ENCODE peak calls at places on chromosomes 5 and 9, in seven cellular contexts. One of them, this sample, is unnamed.

GRCh38 chr9:80699551-80699998 is 989.8 kb downstream of the TLE1 start:
- DNase-seq in cardiac muscle cell: peak; percentile 7
- DNase-seq in Karpas-422: no peak
- DNase-seq in AG04449: peak; percentile 37
- DNase-seq in MG63: peak; percentile 46
- DNase-seq in aorta: no peak
- DNase-seq in BJ: no peak
- DNase-seq in this sample: peak; percentile 97

GRCh38 chr9:136840877-136841645 is 1.2 kb upstream of the AJM1 start:
- DNase-seq in cardiac muscle cell: peak; percentile 84
- DNase-seq in Karpas-422: peak; percentile 67
- DNase-seq in AG04449: no peak
- DNase-seq in MG63: peak; percentile 76
- DNase-seq in aorta: no peak
- DNase-seq in BJ: no peak
- DNase-seq in this sample: no peak

GRCh38 chr5:1937590-1937989 is 54.9 kb upstream of the IRX4 start:
- DNase-seq in cardiac muscle cell: no peak
- DNase-seq in Karpas-422: no peak
- DNase-seq in AG04449: no peak
- DNase-seq in MG63: no peak
- DNase-seq in aorta: no peak
- DNase-seq in BJ: no peak
- DNase-seq in this sample: no peak

GRCh38 chr5:177392765-177393164 is 7.7 kb downstream of the PFN3 start:
- DNase-seq in cardiac muscle cell: no peak
- DNase-seq in Karpas-422: no peak
- DNase-seq in AG04449: no peak
- DNase-seq in MG63: no peak
- DNase-seq in aorta: no peak
- DNase-seq in BJ: no peak
- DNase-seq in this sample: no peak

GRCh38 chr9:113463418-113464285 is at the start of gene RGS3:
- DNase-seq in cardiac muscle cell: peak; percentile 93
- DNase-seq in Karpas-422: peak; percentile 22
- DNase-seq in AG04449: no peak
- DNase-seq in MG63: no peak
- DNase-seq in aorta: peak; percentile 62
- DNase-seq in BJ: no peak
- DNase-seq in this sample: no peak

GRCh38 chr5:151596839-151597539 is 5.9 kb upstream of the FAT2 start:
- DNase-seq in cardiac muscle cell: peak; percentile 89
- DNase-seq in Karpas-422: no peak
- DNase-seq in AG04449: no peak
- DNase-seq in MG63: no peak
- DNase-seq in aorta: no peak
- DNase-seq in BJ: no peak
- DNase-seq in this sample: peak; percentile 11

GRCh38 chr5:36049949-36050348 is 16.7 kb downstream of the UGT3A2 start:
- DNase-seq in cardiac muscle cell: no peak
- DNase-seq in Karpas-422: no peak
- DNase-seq in AG04449: no peak
- DNase-seq in MG63: no peak
- DNase-seq in aorta: no peak
- DNase-seq in BJ: no peak
- DNase-seq in this sample: no peak

GRCh38 chr5:149750596-149750995 is 20.5 kb downstream of the PPARGC1B start:
- DNase-seq in cardiac muscle cell: no peak
- DNase-seq in Karpas-422: no peak
- DNase-seq in AG04449: no peak
- DNase-seq in MG63: no peak
- DNase-seq in aorta: no peak
- DNase-seq in BJ: no peak
- DNase-seq in this sample: no peak

GRCh38 chr9:86713456-86713855 is 233.8 kb downstream of the GAS1 start:
- DNase-seq in cardiac muscle cell: no peak
- DNase-seq in Karpas-422: no peak
- DNase-seq in AG04449: peak; percentile 53
- DNase-seq in MG63: peak; percentile 47
- DNase-seq in aorta: no peak
- DNase-seq in BJ: no peak
- DNase-seq in this sample: peak; percentile 62

GRCh38 chr5:111747336-111747735 is 9.7 kb downstream of the NREP start:
- DNase-seq in cardiac muscle cell: no peak
- DNase-seq in Karpas-422: no peak
- DNase-seq in AG04449: no peak
- DNase-seq in MG63: peak; percentile 77
- DNase-seq in aorta: no peak
- DNase-seq in BJ: no peak
- DNase-seq in this sample: no peak

GRCh38 chr9:82168585-82168984 is 180.0 kb downstream of the SPATA31D1 start:
- DNase-seq in cardiac muscle cell: no peak
- DNase-seq in Karpas-422: no peak
- DNase-seq in AG04449: no peak
- DNase-seq in MG63: peak; percentile 0
- DNase-seq in aorta: no peak
- DNase-seq in BJ: no peak
- DNase-seq in this sample: peak; percentile 34

GRCh38 chr9:125998837-125999503 is 251.8 kb downstream of the PBX3 start:
- DNase-seq in cardiac muscle cell: no peak
- DNase-seq in Karpas-422: no peak
- DNase-seq in AG04449: no peak
- DNase-seq in MG63: no peak
- DNase-seq in aorta: peak; percentile 42
- DNase-seq in BJ: no peak
- DNase-seq in this sample: no peak

GRCh38 chr5:67246108-67246507 is 49.5 kb upstream of the CD180 start:
- DNase-seq in cardiac muscle cell: peak; percentile 76
- DNase-seq in Karpas-422: peak; percentile 86
- DNase-seq in AG04449: peak; percentile 36
- DNase-seq in MG63: no peak
- DNase-seq in aorta: no peak
- DNase-seq in BJ: no peak
- DNase-seq in this sample: no peak

GRCh38 chr5:67636091-67636490 is 439.5 kb upstream of the CD180 start:
- DNase-seq in cardiac muscle cell: no peak
- DNase-seq in Karpas-422: no peak
- DNase-seq in AG04449: no peak
- DNase-seq in MG63: no peak
- DNase-seq in aorta: peak; percentile 48
- DNase-seq in BJ: no peak
- DNase-seq in this sample: no peak

GRCh38 chr5:169757016-169757415 is 119.9 kb downstream of the DOCK2 start:
- DNase-seq in cardiac muscle cell: no peak
- DNase-seq in Karpas-422: no peak
- DNase-seq in AG04449: no peak
- DNase-seq in MG63: no peak
- DNase-seq in aorta: no peak
- DNase-seq in BJ: no peak
- DNase-seq in this sample: no peak

GRCh38 chr5:132422720-132423442 is 53.4 kb downstream of the SLC22A5 start:
- DNase-seq in cardiac muscle cell: peak; percentile 55
- DNase-seq in Karpas-422: peak; percentile 49
- DNase-seq in AG04449: no peak
- DNase-seq in MG63: peak; percentile 71
- DNase-seq in aorta: no peak
- DNase-seq in BJ: no peak
- DNase-seq in this sample: no peak

GRCh38 chr9:72718503-72718902 is 197.1 kb downstream of the TMC1 start:
- DNase-seq in cardiac muscle cell: no peak
- DNase-seq in Karpas-422: peak; percentile 44
- DNase-seq in AG04449: no peak
- DNase-seq in MG63: no peak
- DNase-seq in aorta: no peak
- DNase-seq in BJ: no peak
- DNase-seq in this sample: no peak

GRCh38 chr5:167939686-167940085 is 351.8 kb upstream of the WWC1 start:
- DNase-seq in cardiac muscle cell: no peak
- DNase-seq in Karpas-422: no peak
- DNase-seq in AG04449: no peak
- DNase-seq in MG63: no peak
- DNase-seq in aorta: no peak
- DNase-seq in BJ: no peak
- DNase-seq in this sample: no peak

GRCh38 chr9:15018238-15018637 is 108.0 kb upstream of the FREM1 start:
- DNase-seq in cardiac muscle cell: no peak
- DNase-seq in Karpas-422: no peak
- DNase-seq in AG04449: no peak
- DNase-seq in MG63: no peak
- DNase-seq in aorta: no peak
- DNase-seq in BJ: no peak
- DNase-seq in this sample: no peak

GRCh38 chr5:119360905-119361605 is 5.2 kb downstream of the TNFAIP8 start:
- DNase-seq in cardiac muscle cell: no peak
- DNase-seq in Karpas-422: no peak
- DNase-seq in AG04449: no peak
- DNase-seq in MG63: peak; percentile 19
- DNase-seq in aorta: no peak
- DNase-seq in BJ: no peak
- DNase-seq in this sample: no peak

GRCh38 chr5:81609810-81610375 is 141.0 kb downstream of the SSBP2 start:
- DNase-seq in cardiac muscle cell: no peak
- DNase-seq in Karpas-422: no peak
- DNase-seq in AG04449: no peak
- DNase-seq in MG63: no peak
- DNase-seq in aorta: no peak
- DNase-seq in BJ: no peak
- DNase-seq in this sample: no peak

GRCh38 chr5:137199201-137199600 is 299.9 kb downstream of the SPOCK1 start:
- DNase-seq in cardiac muscle cell: no peak
- DNase-seq in Karpas-422: no peak
- DNase-seq in AG04449: no peak
- DNase-seq in MG63: no peak
- DNase-seq in aorta: no peak
- DNase-seq in BJ: no peak
- DNase-seq in this sample: no peak

GRCh38 chr5:140569197-140569596 is 4.6 kb downstream of the SLC35A4 start:
- DNase-seq in cardiac muscle cell: no peak
- DNase-seq in Karpas-422: peak; percentile 30
- DNase-seq in AG04449: no peak
- DNase-seq in MG63: no peak
- DNase-seq in aorta: no peak
- DNase-seq in BJ: no peak
- DNase-seq in this sample: no peak

GRCh38 chr5:135194573-135195266 is 160.7 kb upstream of the PITX1 start:
- DNase-seq in cardiac muscle cell: no peak
- DNase-seq in Karpas-422: no peak
- DNase-seq in AG04449: no peak
- DNase-seq in MG63: peak; percentile 99
- DNase-seq in aorta: no peak
- DNase-seq in BJ: no peak
- DNase-seq in this sample: no peak

GRCh38 chr5:66830636-66831035 is 234.4 kb downstream of the MAST4 start:
- DNase-seq in cardiac muscle cell: no peak
- DNase-seq in Karpas-422: peak; percentile 50
- DNase-seq in AG04449: no peak
- DNase-seq in MG63: no peak
- DNase-seq in aorta: no peak
- DNase-seq in BJ: no peak
- DNase-seq in this sample: no peak

GRCh38 chr5:72692273-72692672 is 124.2 kb upstream of the TNPO1 start:
- DNase-seq in cardiac muscle cell: no peak
- DNase-seq in Karpas-422: no peak
- DNase-seq in AG04449: no peak
- DNase-seq in MG63: no peak
- DNase-seq in aorta: no peak
- DNase-seq in BJ: peak; percentile 7
- DNase-seq in this sample: no peak

GRCh38 chr9:28032178-28032532 is 458.9 kb upstream of the C9orf72 start:
- DNase-seq in cardiac muscle cell: no peak
- DNase-seq in Karpas-422: no peak
- DNase-seq in AG04449: no peak
- DNase-seq in MG63: no peak
- DNase-seq in aorta: no peak
- DNase-seq in BJ: no peak
- DNase-seq in this sample: peak; percentile 12

DNA sequence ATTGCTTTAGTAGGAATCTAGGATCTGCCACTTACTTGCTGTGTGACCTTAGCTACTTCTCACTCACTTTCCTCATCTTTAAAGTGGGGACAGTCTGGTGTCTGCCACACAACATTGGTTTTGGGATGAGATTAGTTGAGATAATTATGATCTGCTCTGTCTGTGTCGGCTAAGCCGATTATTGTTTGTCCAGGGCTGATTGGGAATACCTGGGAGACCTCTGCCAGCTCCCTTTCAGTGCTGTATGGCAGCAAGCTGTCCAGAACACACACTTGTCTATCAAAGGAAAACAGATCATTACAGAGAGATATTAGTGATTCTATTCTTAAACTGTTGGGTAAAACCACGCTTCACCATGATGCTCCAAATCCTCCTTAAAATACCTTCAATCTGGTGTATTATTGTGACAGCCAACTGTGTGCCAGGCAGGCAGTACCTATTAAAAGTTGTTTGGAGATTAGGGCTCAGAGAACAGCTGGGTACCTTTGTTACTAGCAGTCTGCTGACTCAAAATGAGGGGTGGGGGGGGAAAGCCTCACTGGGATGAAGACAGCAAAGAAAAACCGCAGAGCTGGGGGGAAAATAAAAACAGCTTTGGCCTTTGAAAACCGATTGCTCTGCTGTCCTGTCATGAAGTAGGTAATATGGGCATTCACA is 458.4 kb upstream of the C9orf72 start:
- DNase-seq in cardiac muscle cell: no peak
- DNase-seq in Karpas-422: no peak
- DNase-seq in AG04449: no peak
- DNase-seq in MG63: no peak
- DNase-seq in aorta: no peak
- DNase-seq in BJ: no peak
- DNase-seq in this sample: peak; percentile 17
- H3K4me3 ChIP-seq in cardiac muscle cell: no peak overlapping the region
- H3K4me3 ChIP-seq in Karpas-422: no peak overlapping the region
- H3K4me3 ChIP-seq in AG04449: no peak overlapping the region
- H3K4me3 ChIP-seq in MG63: no peak overlapping the region
- H3K4me3 ChIP-seq in aorta: no peak overlapping the region
- H3K4me3 ChIP-seq in BJ: no peak overlapping the region
- H3K4me3 ChIP-seq in this sample: no peak overlapping the region

GRCh38 chr5:3197237-3197636 is 398.4 kb upstream of the IRX1 start:
- DNase-seq in cardiac muscle cell: no peak
- DNase-seq in Karpas-422: no peak
- DNase-seq in AG04449: no peak
- DNase-seq in MG63: no peak
- DNase-seq in aorta: no peak
- DNase-seq in BJ: no peak
- DNase-seq in this sample: no peak
- H3K4me3 ChIP-seq in cardiac muscle cell: peak overlapping the region; percentile 16
- H3K4me3 ChIP-seq in Karpas-422: no peak overlapping the region
- H3K4me3 ChIP-seq in AG04449: no peak overlapping the region
- H3K4me3 ChIP-seq in MG63: no peak overlapping the region
- H3K4me3 ChIP-seq in aorta: no peak overlapping the region
- H3K4me3 ChIP-seq in BJ: no peak overlapping the region
- H3K4me3 ChIP-seq in this sample: no peak overlapping the region

GRCh38 chr9:91038483-91039124 is 237.0 kb downstream of the SYK start:
- DNase-seq in cardiac muscle cell: no peak
- DNase-seq in Karpas-422: no peak
- DNase-seq in AG04449: no peak
- DNase-seq in MG63: no peak
- DNase-seq in aorta: no peak
- DNase-seq in BJ: no peak
- DNase-seq in this sample: no peak
- H3K4me3 ChIP-seq in cardiac muscle cell: no peak overlapping the region
- H3K4me3 ChIP-seq in Karpas-422: no peak overlapping the region
- H3K4me3 ChIP-seq in AG04449: no peak overlapping the region
- H3K4me3 ChIP-seq in MG63: no peak overlapping the region
- H3K4me3 ChIP-seq in aorta: no peak overlapping the region
- H3K4me3 ChIP-seq in BJ: no peak overlapping the region
- H3K4me3 ChIP-seq in this sample: no peak overlapping the region

GRCh38 chr9:133613396-133613795 is 4.2 kb upstream of the FAM163B start:
- DNase-seq in cardiac muscle cell: no peak
- DNase-seq in Karpas-422: no peak
- DNase-seq in AG04449: no peak
- DNase-seq in MG63: no peak
- DNase-seq in aorta: no peak
- DNase-seq in BJ: no peak
- DNase-seq in this sample: no peak
- H3K4me3 ChIP-seq in cardiac muscle cell: no peak overlapping the region
- H3K4me3 ChIP-seq in Karpas-422: no peak overlapping the region
- H3K4me3 ChIP-seq in AG04449: no peak overlapping the region
- H3K4me3 ChIP-seq in MG63: no peak overlapping the region
- H3K4me3 ChIP-seq in aorta: no peak overlapping the region
- H3K4me3 ChIP-seq in BJ: no peak overlapping the region
- H3K4me3 ChIP-seq in this sample: no peak overlapping the region

This sample was measured in retinal pigment epithelial cell.